ENCODE peak calls at places on chromosomes 6 and 20, in nine cellular contexts. N, K, V, S, Q, L, W, Z and A are unnamed samples.

GRCh38 chr6:160112628-160113294 is 8.9 kb upstream of the SLC22A1 start:
- DNase-seq in N (no peak), K (no peak), V (no peak), S (no peak), Q (no peak), L (no peak), W (no peak), Z (no peak), A (no peak)

GRCh38 chr6:158835616-158836221 is 16.6 kb upstream of the EZR start:
- DNase-seq in N (peak), K (peak), V (peak), S (no peak), Q (no peak), L (no peak), W (no peak), Z (no peak), A (no peak)

GRCh38 chr6:98576811-98577210 is 257.6 kb upstream of the POU3F2 start:
- DNase-seq in N (no peak), K (no peak), V (no peak), S (no peak), Q (no peak), L (no peak), W (no peak), Z (peak), A (peak)

GRCh38 chr6:113632220-113632864 is 224.8 kb upstream of the MARCKS start:
- DNase-seq in N (no peak), K (no peak), V (peak), S (peak), Q (peak), L (peak), W (peak), Z (peak), A (no peak)

GRCh38 chr20:4272225-4272624 is 256.9 kb upstream of the RNF24 start:
- DNase-seq in N (no peak), K (no peak), V (no peak), S (no peak), Q (no peak), L (no peak), W (no peak), Z (peak), A (no peak)

GRCh38 chr6:32298632-32299336 is 72.9 kb downstream of the TSBP1 start:
- DNase-seq in N (no peak), K (no peak), V (peak), S (peak), Q (peak), L (no peak), W (peak), Z (peak), A (no peak)

GRCh38 chr6:155380666-155381332 is 66.5 kb upstream of the TFB1M start:
- DNase-seq in N (no peak), K (no peak), V (peak), S (no peak), Q (no peak), L (no peak), W (no peak), Z (no peak), A (no peak)

GRCh38 chr20:57993738-57994431 is 234.6 kb downstream of the ANKRD60 start:
- DNase-seq in N (no peak), K (no peak), V (no peak), S (no peak), Q (peak), L (no peak), W (peak), Z (peak), A (no peak)

GRCh38 chr6:8029243-8029870 is 34.8 kb downstream of the BLOC1S5 start:
- DNase-seq in N (no peak), K (no peak), V (no peak), S (peak), Q (no peak), L (no peak), W (no peak), Z (peak), A (no peak)

GRCh38 chr20:49037962-49038387 is 8.1 kb upstream of the CSE1L start:
- DNase-seq in N (no peak), K (peak), V (no peak), S (peak), Q (no peak), L (peak), W (no peak), Z (peak), A (no peak)

GRCh38 chr20:23624307-23624706 is 13.4 kb downstream of the CST3 start:
- DNase-seq in N (no peak), K (no peak), V (peak), S (peak), Q (no peak), L (no peak), W (peak), Z (peak), A (no peak)

GRCh38 chr20:57076202-57076651 is 190.2 kb downstream of the BMP7 start:
- DNase-seq in N (no peak), K (no peak), V (peak), S (peak), Q (peak), L (no peak), W (peak), Z (peak), A (no peak)

GRCh38 chr20:19074828-19075516 is 137.5 kb upstream of the SLC24A3 start:
- DNase-seq in N (no peak), K (no peak), V (no peak), S (no peak), Q (peak), L (peak), W (no peak), Z (no peak), A (no peak)

GRCh38 chr6:131488780-131489179 is 84.2 kb upstream of the ARG1 start:
- DNase-seq in N (no peak), K (no peak), V (no peak), S (no peak), Q (no peak), L (no peak), W (no peak), Z (no peak), A (no peak)

GRCh38 chr6:17204548-17204947 is 76.6 kb upstream of the RBM24 start:
- DNase-seq in N (no peak), K (no peak), V (no peak), S (no peak), Q (no peak), L (no peak), W (no peak), Z (no peak), A (no peak)

GRCh38 chr6:75735491-75736186 is 13.4 kb upstream of the MYO6 start:
- DNase-seq in N (no peak), K (no peak), V (peak), S (peak), Q (peak), L (peak), W (peak), Z (peak), A (no peak)

GRCh38 chr20:651713-652610 is 1.0 kb downstream of the SRXN1 start:
- DNase-seq in N (no peak), K (peak), V (no peak), S (peak), Q (peak), L (peak), W (peak), Z (peak), A (no peak)

GRCh38 chr6:161915456-161915964 is 641.6 kb upstream of the AGPAT4 start:
- DNase-seq in N (no peak), K (no peak), V (no peak), S (no peak), Q (no peak), L (no peak), W (no peak), Z (no peak), A (no peak)

GRCh38 chr6:148455674-148456559 is 113.3 kb downstream of the SASH1 start:
- DNase-seq in N (no peak), K (peak), V (no peak), S (no peak), Q (no peak), L (no peak), W (no peak), Z (no peak), A (no peak)

GRCh38 chr6:159633196-159633595 is 59.8 kb downstream of the SOD2 start:
- DNase-seq in N (no peak), K (peak), V (peak), S (peak), Q (peak), L (peak), W (no peak), Z (peak), A (no peak)

GRCh38 chr6:40788661-40789111 is 201.5 kb upstream of the LRFN2 start:
- DNase-seq in N (no peak), K (no peak), V (no peak), S (no peak), Q (no peak), L (no peak), W (peak), Z (peak), A (no peak)

GRCh38 chr6:89974776-89975175 is 80.5 kb downstream of the GJA10 start:
- DNase-seq in N (no peak), K (no peak), V (no peak), S (no peak), Q (no peak), L (no peak), W (no peak), Z (no peak), A (no peak)

GRCh38 chr6:24710519-24711303 is 8.2 kb downstream of the C6orf62 start:
- DNase-seq in N (no peak), K (no peak), V (no peak), S (no peak), Q (no peak), L (no peak), W (no peak), Z (no peak), A (no peak)

GRCh38 chr6:45504947-45505346 is 127.2 kb upstream of the SUPT3H start:
- DNase-seq in N (peak), K (peak), V (no peak), S (peak), Q (peak), L (no peak), W (peak), Z (peak), A (no peak)

GRCh38 chr6:110979565-110980096 is 2.2 kb upstream of the RPF2 start:
- DNase-seq in N (no peak), K (no peak), V (no peak), S (no peak), Q (no peak), L (no peak), W (no peak), Z (no peak), A (no peak)

GRCh38 chr6:108157234-108157971 is 8.4 kb upstream of the NR2E1 start:
- DNase-seq in N (peak), K (peak), V (no peak), S (no peak), Q (no peak), L (no peak), W (peak), Z (no peak), A (no peak)

GRCh38 chr6:89385156-89385667 is 26.9 kb downstream of the RRAGD start:
- DNase-seq in N (no peak), K (no peak), V (no peak), S (no peak), Q (peak), L (no peak), W (no peak), Z (peak), A (no peak)

GRCh38 chr6:115456848-115457247 is 603.8 kb downstream of the FRK start:
- DNase-seq in N (peak), K (no peak), V (no peak), S (no peak), Q (no peak), L (no peak), W (no peak), Z (no peak), A (no peak)

GRCh38 chr6:8539446-8539845 is 104.1 kb upstream of the SLC35B3 start:
- DNase-seq in N (no peak), K (no peak), V (peak), S (peak), Q (peak), L (peak), W (peak), Z (peak), A (peak)

GRCh38 chr20:40493551-40493950 is 195.5 kb downstream of the MAFB start:
- DNase-seq in N (no peak), K (no peak), V (no peak), S (no peak), Q (no peak), L (no peak), W (no peak), Z (peak), A (no peak)

GRCh38 chr6:77926198-77926752 is 273.4 kb downstream of the MEI4 start:
- DNase-seq in N (no peak), K (no peak), V (peak), S (peak), Q (peak), L (peak), W (no peak), Z (no peak), A (no peak)

GRCh38 chr6:30013296-30013922 is 47.7 kb upstream of the POLR1H start:
- DNase-seq in N (peak), K (peak), V (peak), S (peak), Q (peak), L (no peak), W (peak), Z (peak), A (no peak)

GRCh38 chr20:13119583-13119982 is 101.5 kb upstream of the ISM1 start:
- DNase-seq in N (peak), K (peak), V (peak), S (peak), Q (peak), L (peak), W (peak), Z (peak), A (peak)

GRCh38 chr20:25623225-25623735 is 534 bp downstream of the NANP start:
- DNase-seq in N (peak), K (peak), V (peak), S (peak), Q (peak), L (peak), W (peak), Z (peak), A (no peak)

GRCh38 chr6:3531481-3531880 is 74.6 kb upstream of the SLC22A23 start:
- DNase-seq in N (no peak), K (no peak), V (no peak), S (no peak), Q (no peak), L (no peak), W (no peak), Z (no peak), A (no peak)

GRCh38 chr6:3527797-3528067 is 70.9 kb upstream of the SLC22A23 start:
- DNase-seq in N (no peak), K (peak), V (no peak), S (no peak), Q (no peak), L (no peak), W (no peak), Z (no peak), A (no peak)

GRCh38 chr6:3529232-3529631 is 72.4 kb upstream of the SLC22A23 start:
- DNase-seq in N (peak), K (no peak), V (no peak), S (no peak), Q (no peak), L (no peak), W (no peak), Z (no peak), A (no peak)

GRCh38 chr6:3530515-3530914 is 73.7 kb upstream of the SLC22A23 start:
- DNase-seq in N (no peak), K (no peak), V (no peak), S (no peak), Q (no peak), L (no peak), W (no peak), Z (no peak), A (no peak)

GRCh38 chr6:3529721-3530120 is 72.9 kb upstream of the SLC22A23 start:
- DNase-seq in N (no peak), K (no peak), V (no peak), S (no peak), Q (no peak), L (no peak), W (no peak), Z (no peak), A (no peak)
- H3K9ac ChIP-seq in N (no peak), K (no peak), V (no peak), S (no peak), Q (no peak), L (no peak), W (no peak), Z (no peak), A (no peak)

GRCh38 chr20:64106981-64107735 is at the start of gene NPBWR2:
- DNase-seq in N (peak), K (peak), V (no peak), S (no peak), Q (no peak), L (no peak), W (no peak), Z (no peak), A (no peak)
- H3K9ac ChIP-seq in N (no peak), K (no peak), V (no peak), S (no peak), Q (no peak), L (no peak), W (no peak), Z (no peak), A (no peak)

GRCh38 chr20:50615407-50615806 is 75.9 kb downstream of the RIPOR3 start:
- DNase-seq in N (no peak), K (no peak), V (no peak), S (no peak), Q (no peak), L (no peak), W (no peak), Z (no peak), A (no peak)
- H3K9ac ChIP-seq in N (no peak), K (no peak), V (no peak), S (no peak), Q (no peak), L (no peak), W (no peak), Z (no peak), A (no peak)

DNA sequence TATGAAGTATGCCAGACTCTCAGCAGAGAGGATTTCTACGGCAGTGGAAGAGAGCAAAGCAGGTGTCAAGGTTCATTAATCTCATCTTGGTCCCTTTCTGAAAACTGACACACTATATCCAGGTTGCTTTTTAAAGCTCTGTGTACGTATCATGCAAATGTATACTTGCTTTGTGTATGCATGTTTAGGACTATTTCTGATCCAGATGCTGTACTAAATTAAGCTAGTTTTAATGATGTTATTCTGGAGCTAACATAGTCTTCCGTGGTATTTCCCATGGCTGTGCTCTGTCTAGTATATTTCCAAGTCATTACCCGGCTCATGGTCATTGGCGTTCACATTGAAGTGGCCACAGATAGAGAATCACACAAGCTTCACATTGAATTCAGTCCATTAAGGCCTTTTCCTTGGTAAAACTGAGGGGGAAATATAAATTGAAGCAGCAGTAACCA is 59.1 kb upstream of the SNX9 start:
- DNase-seq in N (no peak), K (no peak), V (no peak), S (no peak), Q (no peak), L (peak), W (no peak), Z (no peak), A (no peak)
- H3K9ac ChIP-seq in N (no peak), K (no peak), V (peak), S (peak), Q (peak), L (peak), W (peak), Z (peak), A (peak)

GRCh38 chr6:151070666-151071065 is 169.1 kb upstream of the AKAP12 start:
- DNase-seq in N (no peak), K (no peak), V (peak), S (peak), Q (no peak), L (no peak), W (peak), Z (peak), A (no peak)
- H3K9ac ChIP-seq in N (no peak), K (no peak), V (no peak), S (peak), Q (peak), L (no peak), W (peak), Z (peak), A (no peak)

GRCh38 chr6:136611133-136611532 is 60.9 kb upstream of the MAP7 start:
- DNase-seq in N (no peak), K (no peak), V (no peak), S (no peak), Q (no peak), L (no peak), W (no peak), Z (no peak), A (no peak)

GRCh38 chr6:136609878-136610706 is 59.9 kb upstream of the MAP7 start:
- DNase-seq in N (peak), K (peak), V (peak), S (peak), Q (peak), L (no peak), W (peak), Z (peak), A (peak)

GRCh38 chr6:136608991-136609390 is 58.8 kb upstream of the MAP7 start:
- DNase-seq in N (no peak), K (no peak), V (no peak), S (peak), Q (peak), L (no peak), W (peak), Z (peak), A (no peak)

GRCh38 chr6:136607204-136607931 is 57.1 kb upstream of the MAP7 start:
- DNase-seq in N (no peak), K (no peak), V (peak), S (no peak), Q (peak), L (no peak), W (no peak), Z (peak), A (no peak)

DNA sequence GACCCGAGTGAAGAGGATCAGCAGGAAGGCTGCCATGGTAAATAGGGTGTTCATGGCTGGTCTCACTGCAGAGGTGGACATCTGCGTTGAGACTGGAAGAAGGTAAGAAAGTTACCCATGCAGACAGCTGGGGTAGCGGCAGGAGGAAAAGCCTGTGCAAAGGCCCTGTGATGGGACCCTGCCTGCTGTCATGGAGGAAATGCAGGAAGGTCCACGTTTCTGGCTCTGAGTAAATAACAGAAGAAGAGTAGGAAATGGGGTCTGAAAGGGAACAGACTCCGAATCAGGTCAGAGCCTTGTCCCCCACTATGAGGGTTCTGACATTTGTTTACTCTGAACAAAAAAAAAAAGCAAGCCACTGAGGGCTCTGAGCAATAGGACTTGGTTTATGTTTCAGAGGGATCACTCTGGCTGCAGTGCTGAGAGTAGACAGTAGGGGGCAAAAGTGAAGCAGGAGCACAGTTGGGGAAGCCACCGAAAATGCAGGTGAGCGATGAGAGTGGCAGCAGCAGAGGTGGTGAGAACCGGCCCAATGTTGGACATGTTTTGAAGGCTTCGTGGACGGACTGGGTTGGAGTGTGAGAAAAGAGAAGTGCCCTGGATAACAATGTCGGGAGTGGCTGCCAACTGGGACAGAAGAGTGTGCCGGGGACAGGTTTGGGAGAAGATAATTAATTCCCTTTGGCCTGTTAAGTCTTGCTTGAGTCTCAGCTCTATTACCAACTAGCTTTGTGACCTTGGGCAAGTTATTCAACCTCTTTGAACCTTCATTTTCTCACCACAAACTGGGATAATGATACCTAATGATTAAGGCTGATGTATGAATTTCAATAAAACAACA is 57.9 kb upstream of the MAP7 start:
- DNase-seq in N (peak), K (peak), V (peak), S (peak), Q (peak), L (peak), W (peak), Z (peak), A (peak)
- H3K9ac ChIP-seq in N (no peak), K (no peak), V (no peak), S (peak), Q (peak), L (no peak), W (no peak), Z (no peak), A (no peak)